ENCODE peak calls at places on chromosomes 11 and 22, in eight cellular contexts. One of them, this sample, is unnamed.

GRCh38 chr22:31235076-31235475 is 23.0 kb downstream of the LIMK2 start:
- DNase-seq in IMR-90: no peak
- DNase-seq in adrenal gland: no peak
- DNase-seq in upper lobe of left lung: no peak
- DNase-seq in stomach: no peak
- DNase-seq in ovary: no peak
- DNase-seq in NB4: no peak
- DNase-seq in heart left ventricle: no peak
- DNase-seq in this sample: no peak

GRCh38 chr11:65182258-65183170 is 786 bp downstream of the CAPN1 start:
- DNase-seq in NB4: no peak
- DNase-seq in adrenal gland: peak
- DNase-seq in stomach: peak
- DNase-seq in heart left ventricle: peak
- DNase-seq in IMR-90: no peak
- DNase-seq in ovary: peak
- DNase-seq in upper lobe of left lung: peak
- DNase-seq in this sample: peak

GRCh38 chr11:100932474-100933100 is 197.0 kb downstream of the PGR start:
- DNase-seq in stomach: no peak
- DNase-seq in NB4: peak
- DNase-seq in upper lobe of left lung: no peak
- DNase-seq in adrenal gland: no peak
- DNase-seq in ovary: no peak
- DNase-seq in heart left ventricle: no peak
- DNase-seq in IMR-90: peak
- DNase-seq in this sample: no peak

GRCh38 chr11:106471273-106471672 is 393.8 kb downstream of the AASDHPPT start:
- DNase-seq in stomach: no peak
- DNase-seq in IMR-90: peak
- DNase-seq in NB4: no peak
- DNase-seq in ovary: no peak
- DNase-seq in heart left ventricle: no peak
- DNase-seq in upper lobe of left lung: no peak
- DNase-seq in adrenal gland: no peak
- DNase-seq in this sample: no peak

GRCh38 chr11:12770966-12771597 is 96.9 kb downstream of the TEAD1 start:
- DNase-seq in upper lobe of left lung: no peak
- DNase-seq in NB4: no peak
- DNase-seq in ovary: no peak
- DNase-seq in IMR-90: no peak
- DNase-seq in adrenal gland: no peak
- DNase-seq in heart left ventricle: no peak
- DNase-seq in stomach: no peak
- DNase-seq in this sample: no peak

GRCh38 chr11:35316161-35316560 is 103.2 kb downstream of the SLC1A2 start:
- DNase-seq in ovary: no peak
- DNase-seq in upper lobe of left lung: no peak
- DNase-seq in heart left ventricle: no peak
- DNase-seq in NB4: no peak
- DNase-seq in adrenal gland: no peak
- DNase-seq in stomach: no peak
- DNase-seq in IMR-90: peak
- DNase-seq in this sample: no peak

GRCh38 chr11:118290923-118291322 is 13.6 kb upstream of the CD3E start:
- DNase-seq in upper lobe of left lung: no peak
- DNase-seq in ovary: no peak
- DNase-seq in IMR-90: no peak
- DNase-seq in adrenal gland: no peak
- DNase-seq in heart left ventricle: no peak
- DNase-seq in stomach: peak
- DNase-seq in NB4: peak
- DNase-seq in this sample: peak

GRCh38 chr22:49916851-49917250 is 1.4 kb downstream of the ALG12 start:
- DNase-seq in heart left ventricle: no peak
- DNase-seq in upper lobe of left lung: no peak
- DNase-seq in stomach: no peak
- DNase-seq in ovary: no peak
- DNase-seq in adrenal gland: no peak
- DNase-seq in NB4: no peak
- DNase-seq in IMR-90: no peak
- DNase-seq in this sample: no peak

GRCh38 chr22:27885977-27886842 is 32.8 kb downstream of the PITPNB start:
- DNase-seq in stomach: peak
- DNase-seq in adrenal gland: no peak
- DNase-seq in heart left ventricle: no peak
- DNase-seq in NB4: peak
- DNase-seq in upper lobe of left lung: no peak
- DNase-seq in IMR-90: peak
- DNase-seq in ovary: no peak
- DNase-seq in this sample: no peak

GRCh38 chr22:17777005-17777716 is 2.9 kb upstream of the BID start:
- DNase-seq in NB4: peak
- DNase-seq in IMR-90: no peak
- DNase-seq in stomach: peak
- DNase-seq in ovary: no peak
- DNase-seq in adrenal gland: no peak
- DNase-seq in upper lobe of left lung: peak
- DNase-seq in heart left ventricle: no peak
- DNase-seq in this sample: peak

GRCh38 chr22:17817079-17817478 is 42.8 kb upstream of the BID start:
- DNase-seq in heart left ventricle: no peak
- DNase-seq in adrenal gland: no peak
- DNase-seq in IMR-90: no peak
- DNase-seq in ovary: no peak
- DNase-seq in upper lobe of left lung: no peak
- DNase-seq in stomach: no peak
- DNase-seq in NB4: no peak
- DNase-seq in this sample: no peak

GRCh38 chr11:69257838-69258658 is 35.9 kb upstream of the MYEOV start:
- DNase-seq in stomach: no peak
- DNase-seq in ovary: no peak
- DNase-seq in IMR-90: no peak
- DNase-seq in heart left ventricle: no peak
- DNase-seq in upper lobe of left lung: no peak
- DNase-seq in NB4: no peak
- DNase-seq in adrenal gland: no peak
- DNase-seq in this sample: no peak

GRCh38 chr11:889686-890475 is 20.7 kb downstream of the CHID1 start:
- DNase-seq in stomach: no peak
- DNase-seq in upper lobe of left lung: peak
- DNase-seq in ovary: no peak
- DNase-seq in adrenal gland: no peak
- DNase-seq in heart left ventricle: no peak
- DNase-seq in NB4: no peak
- DNase-seq in IMR-90: no peak
- DNase-seq in this sample: no peak

GRCh38 chr11:894575-895201 is 15.9 kb downstream of the CHID1 start:
- DNase-seq in NB4: no peak
- DNase-seq in upper lobe of left lung: no peak
- DNase-seq in ovary: no peak
- DNase-seq in IMR-90: no peak
- DNase-seq in adrenal gland: no peak
- DNase-seq in stomach: no peak
- DNase-seq in heart left ventricle: no peak
- DNase-seq in this sample: no peak

GRCh38 chr11:890794-891600 is 19.6 kb downstream of the CHID1 start:
- DNase-seq in NB4: no peak
- DNase-seq in ovary: no peak
- DNase-seq in IMR-90: no peak
- DNase-seq in upper lobe of left lung: peak
- DNase-seq in stomach: no peak
- DNase-seq in heart left ventricle: no peak
- DNase-seq in adrenal gland: no peak
- DNase-seq in this sample: no peak

GRCh38 chr11:893008-893654 is 17.5 kb downstream of the CHID1 start:
- DNase-seq in NB4: no peak
- DNase-seq in upper lobe of left lung: peak
- DNase-seq in stomach: no peak
- DNase-seq in heart left ventricle: no peak
- DNase-seq in ovary: no peak
- DNase-seq in adrenal gland: no peak
- DNase-seq in IMR-90: no peak
- DNase-seq in this sample: no peak

GRCh38 chr11:892106-892505 is 18.5 kb downstream of the CHID1 start:
- DNase-seq in NB4: no peak
- DNase-seq in heart left ventricle: no peak
- DNase-seq in adrenal gland: no peak
- DNase-seq in IMR-90: no peak
- DNase-seq in stomach: no peak
- DNase-seq in upper lobe of left lung: peak
- DNase-seq in ovary: no peak
- DNase-seq in this sample: no peak
- TF ChIP-seq POLR2A in NB4: no peak
- TF ChIP-seq POLR2A in heart left ventricle: no peak
- TF ChIP-seq POLR2A in adrenal gland: no peak
- TF ChIP-seq POLR2A in IMR-90: no peak
- TF ChIP-seq POLR2A in stomach: no peak
- TF ChIP-seq POLR2A in upper lobe of left lung: no peak
- TF ChIP-seq POLR2A in ovary: no peak
- TF ChIP-seq POLR2A in this sample: no peak

DNA sequence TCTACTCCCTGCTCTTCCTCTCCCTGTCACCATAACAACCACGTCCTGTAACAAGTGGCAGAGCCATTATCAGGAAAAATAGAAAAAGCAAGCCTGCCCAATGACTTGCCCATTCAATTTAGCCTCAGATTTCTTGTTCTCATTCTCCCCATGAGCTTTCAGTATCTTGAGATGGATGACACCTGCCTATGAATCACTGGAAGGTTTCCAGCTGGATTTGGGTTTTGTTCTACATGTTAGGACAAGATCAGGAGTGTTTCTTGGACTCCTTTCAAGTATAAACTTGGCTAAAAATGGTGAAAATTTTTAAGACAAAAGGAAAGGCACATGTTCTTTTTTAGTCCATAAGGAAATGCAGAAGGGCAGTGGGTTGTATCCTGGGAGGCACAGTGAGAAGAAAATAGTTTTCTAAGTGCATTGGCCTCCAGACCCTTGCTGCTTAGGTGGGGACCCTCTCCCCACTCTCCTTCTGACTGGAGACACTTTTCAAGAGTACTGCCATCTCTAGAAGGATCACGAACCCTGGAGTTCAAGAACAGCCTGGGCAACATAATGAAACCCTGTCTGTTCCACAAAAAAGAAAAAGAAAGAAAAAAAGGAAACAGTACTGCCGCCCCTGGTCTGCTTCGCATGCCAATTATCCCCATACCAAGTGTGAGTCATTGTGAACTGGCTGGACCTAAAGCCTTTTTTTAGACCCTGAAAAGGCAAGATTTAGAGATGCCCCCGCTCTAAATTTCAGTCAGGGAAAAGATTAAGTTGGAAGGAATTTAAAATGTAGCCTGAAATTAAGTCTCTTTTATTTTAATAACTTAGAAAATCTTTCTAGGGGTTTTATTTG is 51.0 kb downstream of the MTNR1B start:
- DNase-seq in ovary: no peak
- DNase-seq in adrenal gland: no peak
- DNase-seq in upper lobe of left lung: no peak
- DNase-seq in IMR-90: peak
- DNase-seq in stomach: no peak
- DNase-seq in NB4: no peak
- DNase-seq in heart left ventricle: no peak
- DNase-seq in this sample: no peak
- TF ChIP-seq CTCF in ovary: no peak
- TF ChIP-seq CTCF in adrenal gland: no peak
- TF ChIP-seq CTCF in upper lobe of left lung: no peak
- TF ChIP-seq CTCF in IMR-90: no peak
- TF ChIP-seq CTCF in stomach: no peak
- TF ChIP-seq CTCF in NB4: no peak
- TF ChIP-seq CTCF in heart left ventricle: no peak
- TF ChIP-seq CTCF in this sample: no peak

GRCh38 chr22:42892156-42892555 is 35.1 kb upstream of the ARFGAP3 start:
- DNase-seq in adrenal gland: no peak
- DNase-seq in heart left ventricle: no peak
- DNase-seq in ovary: no peak
- DNase-seq in stomach: no peak
- DNase-seq in IMR-90: no peak
- DNase-seq in upper lobe of left lung: no peak
- DNase-seq in NB4: no peak
- DNase-seq in this sample: no peak

GRCh38 chr22:42891008-42891407 is 33.9 kb upstream of the ARFGAP3 start:
- DNase-seq in NB4: no peak
- DNase-seq in upper lobe of left lung: no peak
- DNase-seq in ovary: no peak
- DNase-seq in adrenal gland: no peak
- DNase-seq in IMR-90: no peak
- DNase-seq in stomach: no peak
- DNase-seq in heart left ventricle: no peak
- DNase-seq in this sample: no peak

GRCh38 chr22:42891696-42892095 is 34.6 kb upstream of the ARFGAP3 start:
- DNase-seq in adrenal gland: no peak
- DNase-seq in heart left ventricle: no peak
- DNase-seq in upper lobe of left lung: no peak
- DNase-seq in stomach: no peak
- DNase-seq in ovary: no peak
- DNase-seq in NB4: no peak
- DNase-seq in IMR-90: no peak
- DNase-seq in this sample: no peak

GRCh38 chr22:42893366-42894150 is 36.5 kb upstream of the ARFGAP3 start:
- DNase-seq in upper lobe of left lung: no peak
- DNase-seq in ovary: no peak
- DNase-seq in stomach: no peak
- DNase-seq in adrenal gland: no peak
- DNase-seq in NB4: no peak
- DNase-seq in IMR-90: no peak
- DNase-seq in heart left ventricle: no peak
- DNase-seq in this sample: no peak

DNA sequence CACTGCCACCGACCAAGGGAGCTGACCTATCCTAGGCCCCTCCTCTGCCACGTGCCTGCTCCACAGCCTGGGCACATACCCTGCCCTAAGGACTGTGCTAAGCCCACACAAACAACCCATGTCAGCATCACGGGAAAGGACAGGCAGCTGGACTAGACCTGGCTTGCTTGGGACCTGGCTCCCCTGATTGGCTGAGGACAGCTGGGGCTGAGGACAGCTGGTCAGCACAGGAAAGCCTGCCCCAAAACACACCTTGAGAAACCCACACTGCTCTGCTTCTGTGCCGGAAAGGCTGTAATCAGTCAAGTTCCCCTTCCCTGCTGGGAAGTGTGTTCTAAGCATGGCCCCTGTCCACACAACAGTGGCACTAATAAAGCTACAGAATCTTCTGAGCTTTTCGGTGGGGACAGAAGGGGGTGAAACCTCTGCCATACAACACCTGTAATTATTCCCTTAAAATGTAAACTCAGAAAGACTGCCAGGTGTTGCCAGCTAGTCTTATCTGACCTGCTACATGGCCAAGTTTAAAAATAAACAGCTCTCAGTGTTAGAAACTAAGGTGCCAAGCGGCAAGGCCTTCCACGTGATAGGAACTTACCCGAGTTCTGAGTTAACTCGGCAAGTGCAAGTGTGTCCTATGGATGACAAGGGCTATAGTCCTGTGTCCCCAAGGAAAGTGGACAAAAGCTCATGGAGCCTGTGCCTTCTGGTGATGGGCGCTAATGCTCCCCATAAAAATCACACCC is 35.7 kb upstream of the ARFGAP3 start:
- DNase-seq in ovary: no peak
- DNase-seq in adrenal gland: no peak
- DNase-seq in stomach: peak
- DNase-seq in heart left ventricle: peak
- DNase-seq in upper lobe of left lung: no peak
- DNase-seq in IMR-90: no peak
- DNase-seq in NB4: no peak
- DNase-seq in this sample: peak
- TF ChIP-seq POLR2A in ovary: no peak
- TF ChIP-seq POLR2A in adrenal gland: no peak
- TF ChIP-seq POLR2A in stomach: no peak
- TF ChIP-seq POLR2A in heart left ventricle: no peak
- TF ChIP-seq POLR2A in upper lobe of left lung: no peak
- TF ChIP-seq POLR2A in IMR-90: no peak
- TF ChIP-seq POLR2A in NB4: no peak
- TF ChIP-seq POLR2A in this sample: no peak

GRCh38 chr11:128886401-128887119 is 4.6 kb upstream of the KCNJ5 start:
- DNase-seq in upper lobe of left lung: no peak
- DNase-seq in NB4: peak
- DNase-seq in ovary: no peak
- DNase-seq in stomach: peak
- DNase-seq in adrenal gland: no peak
- DNase-seq in IMR-90: no peak
- DNase-seq in heart left ventricle: no peak
- DNase-seq in this sample: no peak
- TF ChIP-seq CTCF in upper lobe of left lung: peak
- TF ChIP-seq CTCF in NB4: peak
- TF ChIP-seq CTCF in ovary: no peak
- TF ChIP-seq CTCF in stomach: peak
- TF ChIP-seq CTCF in adrenal gland: no peak
- TF ChIP-seq CTCF in IMR-90: peak
- TF ChIP-seq CTCF in heart left ventricle: no peak
- TF ChIP-seq CTCF in this sample: peak